ENCODE peak calls at places on chromosomes 16 and 17, in six cellular contexts. B is transverse colon, X is epithelial cell of esophagus, U is left ventricle myocardium inferior, V is ascending aorta, P is cardiac fibroblast. H is an unnamed sample.

GRCh38 chr16:19153876-19154275 is 14.2 kb upstream of the SYT17 start:
- DNase-seq in B (no peak), X (no peak), U (no peak), V (no peak), P (no peak), H (no peak)

GRCh38 chr16:69567031-69567680 is 1.4 kb downstream of the NFAT5 start:
- DNase-seq in B (no peak), X (peak; percentile 61), U (no peak), V (no peak), P (no peak), H (no peak)

GRCh38 chr17:56754523-56755208 is 79.1 kb downstream of the C17orf67 start:
- DNase-seq in B (no peak), X (no peak), U (no peak), V (no peak), P (peak; percentile 32), H (peak; percentile 65)

GRCh38 chr16:65740716-65741115 is 618.9 kb upstream of the CDH11 start:
- DNase-seq in B (no peak), X (no peak), U (no peak), V (no peak), P (no peak), H (peak; percentile 50)

GRCh38 chr17:45149669-45150603 is 1.7 kb downstream of the HEXIM1 start:
- DNase-seq in B (peak; percentile 76), X (peak; percentile 69), U (peak; percentile 71), V (no peak), P (peak; percentile 70), H (peak; percentile 61)

GRCh38 chr16:56421976-56422669 is 3.2 kb downstream of the AMFR start:
- DNase-seq in B (no peak), X (no peak), U (no peak), V (no peak), P (no peak), H (no peak)

GRCh38 chr17:73841431-73842060 is 197.3 kb upstream of the SDK2 start:
- DNase-seq in B (peak; percentile 14), X (no peak), U (no peak), V (no peak), P (peak; percentile 5), H (no peak)

GRCh38 chr17:44354582-44355309 is 8.9 kb downstream of the FAM171A2 start:
- DNase-seq in B (peak; percentile 69), X (no peak), U (peak; percentile 60), V (no peak), P (no peak), H (no peak)

GRCh38 chr17:31318298-31319190 is 2.9 kb downstream of the EVI2A start:
- DNase-seq in B (peak; percentile 46), X (peak; percentile 88), U (peak; percentile 40), V (no peak), P (peak; percentile 92), H (peak; percentile 63)

GRCh38 chr17:42512246-42512645 is 23.8 kb upstream of the NAGLU start:
- DNase-seq in B (no peak), X (no peak), U (no peak), V (no peak), P (no peak), H (no peak)

GRCh38 chr17:36534117-36534880 is at the start of gene MYO19:
- DNase-seq in B (peak; percentile 82), X (peak; percentile 98), U (peak; percentile 62), V (no peak), P (peak; percentile 60), H (peak; percentile 43)

GRCh38 chr17:56108811-56109284 is 44.4 kb upstream of the ANKFN1 start:
- DNase-seq in B (no peak), X (no peak), U (no peak), V (no peak), P (no peak), H (no peak)

GRCh38 chr16:23357761-23358290 is 55.7 kb downstream of the SCNN1B start:
- DNase-seq in B (peak; percentile 42), X (no peak), U (no peak), V (no peak), P (no peak), H (no peak)

GRCh38 chr16:9596788-9597187 is 505.3 kb downstream of the HAPSTR1 start:
- DNase-seq in B (no peak), X (no peak), U (no peak), V (no peak), P (no peak), H (no peak)

GRCh38 chr17:28166478-28166877 is 124.0 kb downstream of the NLK start:
- DNase-seq in B (no peak), X (no peak), U (no peak), V (no peak), P (no peak), H (no peak)

GRCh38 chr17:41773190-41773588 is 13.3 kb downstream of the JUP start:
- DNase-seq in B (peak; percentile 93), X (peak; percentile 99), U (peak; percentile 78), V (peak; percentile 21), P (peak; percentile 84), H (peak; percentile 59)

GRCh38 chr16:27214084-27214961 is 11.0 kb downstream of the KDM8 start:
- DNase-seq in B (peak; percentile 67), X (no peak), U (no peak), V (no peak), P (no peak), H (no peak)

GRCh38 chr16:11691235-11691634 is 23.0 kb downstream of the SNN start:
- DNase-seq in B (no peak), X (no peak), U (no peak), V (no peak), P (no peak), H (no peak)

GRCh38 chr16:31127182-31127581 is 8.3 kb downstream of the PRSS8 start:
- DNase-seq in B (no peak), X (no peak), U (no peak), V (no peak), P (no peak), H (no peak)

GRCh38 chr16:69311533-69312388 is 611 bp downstream of the VPS4A start:
- DNase-seq in B (peak; percentile 46), X (peak; percentile 47), U (no peak), V (no peak), P (peak; percentile 24), H (peak; percentile 28)

GRCh38 chr17:72099919-72100318 is 20.9 kb upstream of the SOX9 start:
- DNase-seq in B (no peak), X (peak; percentile 15), U (no peak), V (no peak), P (no peak), H (no peak)

GRCh38 chr17:58083491-58084316 is 485 bp downstream of the DYNLL2 start:
- DNase-seq in B (peak; percentile 74), X (peak; percentile 48), U (peak; percentile 76), V (no peak), P (peak; percentile 55), H (peak; percentile 50)

GRCh38 chr17:27396045-27396444 is 60.2 kb upstream of the KSR1 start:
- DNase-seq in B (no peak), X (no peak), U (no peak), V (no peak), P (no peak), H (no peak)

GRCh38 chr17:50270430-50271172 is 3.7 kb upstream of the TMEM92 start:
- DNase-seq in B (peak; percentile 19), X (no peak), U (no peak), V (no peak), P (peak; percentile 84), H (peak; percentile 90)

GRCh38 chr17:15029469-15029868 is 235.7 kb downstream of the PMP22 start:
- DNase-seq in B (no peak), X (no peak), U (no peak), V (no peak), P (no peak), H (no peak)

GRCh38 chr17:17151962-17152361 is 54.2 kb downstream of the PLD6 start:
- DNase-seq in B (peak; percentile 63), X (peak; percentile 92), U (peak; percentile 88), V (peak; percentile 81), P (peak; percentile 93), H (peak; percentile 96)

GRCh38 chr17:13074026-13074425 is 56.2 kb upstream of the ELAC2 start:
- DNase-seq in B (no peak), X (peak; percentile 42), U (no peak), V (no peak), P (peak; percentile 14), H (peak; percentile 69)

GRCh38 chr17:21218101-21218500 is 4.1 kb upstream of the TMEM11 start:
- DNase-seq in B (no peak), X (no peak), U (no peak), V (no peak), P (no peak), H (no peak)

GRCh38 chr16:69885722-69886121 is 65.4 kb upstream of the CLEC18A start:
- DNase-seq in B (no peak), X (no peak), U (no peak), V (no peak), P (no peak), H (no peak)

GRCh38 chr17:40190197-40191021 is 13.1 kb downstream of the RAPGEFL1 start:
- DNase-seq in B (no peak), X (peak; percentile 33), U (no peak), V (no peak), P (no peak), H (no peak)
- H3K4me3 ChIP-seq in B (no peak overlapping the region), X (no peak overlapping the region), U (peak overlapping the region; percentile 74), V (peak overlapping the region; percentile 64), P (no peak overlapping the region), H (peak overlapping the region; percentile 67)

GRCh38 chr16:76749780-76750375 is 441.1 kb upstream of the MON1B start:
- DNase-seq in B (no peak), X (no peak), U (no peak), V (no peak), P (no peak), H (no peak)
- TF ChIP-seq CTCF in B (no peak), X (no peak), U (no peak), V (no peak), P (no peak), H (no peak)

GRCh38 chr17:75287221-75287620 is 2.0 kb downstream of the SLC25A19 start:
- DNase-seq in B (no peak), X (no peak), U (no peak), V (no peak), P (no peak), H (no peak)

GRCh38 chr17:75289832-75290337 is 652 bp upstream of the SLC25A19 start:
- DNase-seq in B (peak; percentile 79), X (peak; percentile 52), U (peak; percentile 52), V (no peak), P (peak; percentile 67), H (peak; percentile 63)

GRCh38 chr17:75288359-75288758 is 874 bp downstream of the SLC25A19 start:
- DNase-seq in B (no peak), X (no peak), U (no peak), V (no peak), P (no peak), H (no peak)

GRCh38 chr17:75289122-75289831 is at the start of gene SLC25A19:
- DNase-seq in B (peak; percentile 98), X (peak; percentile 99), U (peak; percentile 98), V (peak; percentile 94), P (peak; percentile 99), H (peak; percentile 99)

GRCh38 chr17:75288784-75289121 is 480 bp downstream of the SLC25A19 start:
- DNase-seq in B (peak; percentile 67), X (peak; percentile 40), U (no peak), V (no peak), P (no peak), H (no peak)
- H3K4me3 ChIP-seq in B (peak overlapping the region; percentile 56), X (peak overlapping the region; percentile 95), U (peak overlapping the region; percentile 82), V (peak overlapping the region; percentile 69), P (peak overlapping the region; percentile 92), H (peak overlapping the region; percentile 93)

DNA sequence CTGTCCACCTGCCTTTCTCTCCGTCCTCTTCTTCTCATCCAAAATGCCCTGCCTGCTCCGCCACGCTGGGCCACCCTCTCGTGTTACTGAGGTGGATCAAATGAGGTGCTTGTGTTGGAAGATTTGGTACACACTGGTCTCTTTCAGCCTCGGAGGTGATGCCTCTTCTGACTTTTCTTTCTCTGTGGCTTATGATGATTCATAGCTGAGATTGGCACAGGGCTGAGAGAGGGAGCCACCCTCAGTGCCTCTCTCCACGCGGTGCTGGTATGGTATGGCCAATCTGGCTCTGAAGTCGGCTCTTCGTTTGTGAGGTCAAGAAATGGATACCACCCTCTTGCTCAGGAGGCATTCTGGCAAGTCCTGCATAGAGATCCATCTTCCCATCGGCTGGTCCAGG is 82.4 kb downstream of the PLCG2 start:
- DNase-seq in B (no peak), X (peak; percentile 54), U (no peak), V (no peak), P (no peak), H (no peak)
- TF ChIP-seq CTCF in B (no peak), X (no peak), U (no peak), V (no peak), P (no peak), H (no peak)

H was measured in AG10803.